ENCODE peak calls at places on chromosomes 5 and 9, in eight cellular contexts. K, T, U, X, J, Q, V and A are unnamed samples.

GRCh38 chr5:99032234-99033013 is 103.6 kb upstream of the CHD1 start:
- DNase-seq in T (peak; percentile 56), X (peak; percentile 93), K (peak; percentile 76), V (peak; percentile 39), Q (no peak), U (peak; percentile 57), J (peak; percentile 80), A (peak; percentile 54)

GRCh38 chr5:53095222-53095621 is 14.3 kb downstream of the MOCS2 start:
- DNase-seq in K (no peak), V (no peak), X (no peak), Q (no peak), T (no peak), J (no peak), U (no peak), A (no peak)

GRCh38 chr9:134781895-134782294 is 98.7 kb upstream of the FCN2 start:
- DNase-seq in U (no peak), J (no peak), K (no peak), V (peak; percentile 5), Q (no peak), T (peak; percentile 16), X (no peak), A (peak; percentile 30)

GRCh38 chr9:115117999-115118470 is at the start of gene TNC:
- DNase-seq in J (peak; percentile 92), Q (no peak), K (peak; percentile 66), T (no peak), V (no peak), X (peak; percentile 58), U (peak; percentile 89), A (no peak)

GRCh38 chr5:128436825-128437224 is 101.2 kb downstream of the FBN2 start:
- DNase-seq in U (peak; percentile 75), X (peak; percentile 93), T (no peak), V (no peak), Q (no peak), K (no peak), J (peak; percentile 93), A (no peak)

GRCh38 chr9:137382728-137383452 is 40.1 kb downstream of the EXD3 start:
- DNase-seq in X (no peak), V (no peak), J (no peak), T (no peak), K (no peak), U (no peak), Q (peak; percentile 54), A (no peak)

GRCh38 chr9:70639853-70640814 is 225.7 kb upstream of the KLF9 start:
- DNase-seq in U (peak; percentile 26), X (peak; percentile 83), T (peak; percentile 36), K (no peak), Q (no peak), V (no peak), J (peak; percentile 60), A (no peak)

GRCh38 chr9:76045217-76045616 is 154.7 kb downstream of the PCSK5 start:
- DNase-seq in X (no peak), J (no peak), V (no peak), K (no peak), Q (no peak), T (no peak), U (no peak), A (no peak)

GRCh38 chr9:113261917-113262671 is 13.3 kb downstream of the CDC26 start:
- DNase-seq in J (no peak), K (no peak), X (no peak), V (no peak), Q (no peak), U (no peak), T (no peak), A (no peak)

GRCh38 chr9:127751269-127752054 is 16.4 kb upstream of the TOR2A start:
- DNase-seq in V (peak; percentile 40), Q (no peak), K (no peak), U (no peak), T (no peak), J (no peak), X (peak; percentile 41), A (peak; percentile 33)

GRCh38 chr5:36606437-36607113 is at the start of gene SLC1A3:
- DNase-seq in X (peak; percentile 75), T (no peak), K (peak; percentile 41), Q (no peak), U (peak; percentile 81), V (no peak), J (peak; percentile 68), A (peak; percentile 84)

GRCh38 chr9:85484235-85484634 is 257.5 kb downstream of the AGTPBP1 start:
- DNase-seq in T (no peak), X (no peak), V (no peak), J (no peak), U (no peak), Q (no peak), K (no peak), A (no peak)

GRCh38 chr5:44565872-44566271 is 176.7 kb upstream of the FGF10 start:
- DNase-seq in T (no peak), Q (no peak), V (no peak), K (no peak), X (no peak), J (no peak), U (no peak), A (no peak)

GRCh38 chr5:17359451-17359965 is 138.5 kb upstream of the TAF11L2 start:
- DNase-seq in K (no peak), J (peak; percentile 33), U (peak; percentile 96), Q (no peak), X (peak; percentile 82), T (no peak), V (no peak), A (no peak)

GRCh38 chr5:153881687-153882086 is 157.0 kb downstream of the FAM114A2 start:
- DNase-seq in U (no peak), Q (no peak), T (no peak), J (no peak), X (no peak), V (no peak), K (no peak), A (no peak)

GRCh38 chr9:136241540-136241939 is 4.1 kb downstream of the QSOX2 start:
- DNase-seq in K (no peak), X (no peak), Q (no peak), V (no peak), U (no peak), J (no peak), T (no peak), A (no peak)
- TF ChIP-seq CTCF in K (no peak), X (no peak), Q (no peak), V (no peak), U (no peak), J (no peak), T (no peak), A (no peak)

GRCh38 chr9:77974414-77974813 is 57.2 kb downstream of the GNAQ start:
- DNase-seq in U (no peak), X (no peak), K (no peak), T (no peak), V (no peak), J (no peak), Q (no peak), A (no peak)

GRCh38 chr9:77978086-77978781 is 53.4 kb downstream of the GNAQ start:
- DNase-seq in K (no peak), U (no peak), X (no peak), T (no peak), Q (no peak), J (no peak), V (no peak), A (peak; percentile 25)

GRCh38 chr9:77980622-77981021 is 51.0 kb downstream of the GNAQ start:
- DNase-seq in Q (no peak), X (peak; percentile 64), U (peak; percentile 50), K (no peak), V (no peak), J (peak; percentile 81), T (no peak), A (no peak)

GRCh38 chr9:77975023-77975422 is 56.6 kb downstream of the GNAQ start:
- DNase-seq in T (no peak), U (no peak), Q (no peak), J (no peak), X (no peak), K (no peak), V (no peak), A (no peak)

DNA sequence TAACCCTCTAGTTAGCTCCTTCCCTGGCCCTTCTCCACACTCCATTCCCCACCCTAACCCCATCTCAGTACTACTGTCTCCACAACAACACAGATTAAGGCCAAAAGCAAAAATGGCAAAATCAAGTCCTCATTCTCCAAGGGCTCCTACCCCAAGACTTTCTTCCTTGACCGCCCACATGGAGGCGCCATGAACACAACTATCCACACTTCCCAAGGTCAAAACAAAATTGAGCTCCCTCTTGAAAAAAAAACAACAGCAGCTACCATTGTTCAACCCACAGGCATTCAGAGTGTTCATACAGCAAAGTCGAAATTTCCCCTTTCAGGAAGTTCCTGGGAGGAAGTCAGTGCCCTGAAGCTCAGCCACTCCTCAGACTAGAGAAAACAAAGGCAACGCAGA is 54.4 kb downstream of the GNAQ start:
- DNase-seq in X (peak; percentile 95), T (peak; percentile 34), U (peak; percentile 61), Q (peak; percentile 65), J (peak; percentile 73), V (peak; percentile 38), K (peak; percentile 66), A (peak; percentile 68)
- TF ChIP-seq CTCF in X (peak; percentile 86), T (peak; percentile 79), U (peak; percentile 61), Q (peak; percentile 61), J (peak; percentile 64), V (peak; percentile 47), K (no peak), A (peak; percentile 38)

GRCh38 chr5:138653502-138653901 is 78.3 kb upstream of the HSPA9 start:
- DNase-seq in V (no peak), U (no peak), T (no peak), K (no peak), X (peak; percentile 63), J (peak; percentile 35), Q (no peak), A (peak; percentile 20)
- TF ChIP-seq CTCF in V (peak; percentile 38), U (peak; percentile 12), T (no peak), K (peak; percentile 9), X (peak; percentile 62), J (peak; percentile 42), Q (no peak), A (no peak)

GRCh38 chr5:10140195-10140973 is 109.3 kb downstream of the ATPSCKMT start:
- DNase-seq in X (peak; percentile 10), Q (no peak), T (no peak), K (no peak), J (peak; percentile 7), U (no peak), V (no peak), A (no peak)
- TF ChIP-seq CTCF in X (peak; percentile 31), Q (no peak), T (peak; percentile 21), K (no peak), J (peak; percentile 22), U (no peak), V (peak; percentile 32), A (no peak)